ENCODE peak calls at places on chromosome 12, in seven cellular contexts. C is HTR-8/SVneo, Q is GM18507, Z is Peyer's patch, I is GM12892, B is GM12865, K is AG10803. U is an unnamed sample.

GRCh38 chr12:50088577-50089335 is 3.6 kb downstream of the SMARCD1 start:
- DNase-seq in B (peak), C (peak), I (no peak), K (no peak), Q (no peak), Z (peak), U (peak)

GRCh38 chr12:103470664-103471063 is 25.1 kb downstream of the C12orf42 start:
- DNase-seq in B (peak), K (no peak), C (no peak), Z (no peak), I (no peak), Q (no peak), U (no peak)

GRCh38 chr12:70849265-70849960 is 71.1 kb downstream of the PTPRR start:
- DNase-seq in I (no peak), K (peak), B (peak), C (peak), Q (no peak), Z (no peak), U (no peak)

GRCh38 chr12:12282761-12283160 is 15.9 kb upstream of the LRP6 start:
- DNase-seq in Q (no peak), K (peak), C (no peak), B (no peak), Z (no peak), I (no peak), U (peak)

GRCh38 chr12:48219635-48220034 is 16.5 kb upstream of the OR10AD1 start:
- DNase-seq in B (no peak), Q (no peak), I (no peak), K (peak), C (no peak), Z (no peak), U (no peak)

GRCh38 chr12:121819212-121819949 is 15.6 kb downstream of the SETD1B start:
- DNase-seq in Q (no peak), B (no peak), C (no peak), Z (no peak), I (no peak), K (no peak), U (no peak)

GRCh38 chr12:97167598-97167997 is 260.5 kb downstream of the NEDD1 start:
- DNase-seq in I (no peak), K (no peak), C (no peak), Q (no peak), Z (no peak), B (no peak), U (no peak)

GRCh38 chr12:65449400-65449799 is 170.9 kb downstream of the MSRB3 start:
- DNase-seq in B (no peak), K (peak), I (no peak), C (no peak), Z (no peak), Q (no peak), U (peak)

GRCh38 chr12:53235742-53236442 is 3.9 kb upstream of the RARG start:
- DNase-seq in K (no peak), Q (no peak), C (no peak), B (no peak), I (no peak), Z (no peak), U (no peak)

GRCh38 chr12:53735-54095 is 12.9 kb upstream of the IQSEC3 start:
- DNase-seq in C (no peak), I (no peak), Q (no peak), Z (no peak), B (no peak), K (no peak), U (no peak)

GRCh38 chr12:96883571-96883970 is 23.5 kb upstream of the NEDD1 start:
- DNase-seq in K (no peak), Z (no peak), C (no peak), B (no peak), Q (no peak), I (no peak), U (no peak)

GRCh38 chr12:108128221-108129016 is 669 bp upstream of the WSCD2 start:
- DNase-seq in K (no peak), C (no peak), Z (no peak), I (no peak), Q (no peak), B (no peak), U (no peak)

GRCh38 chr12:87274594-87275245 is 754.5 kb downstream of the C12orf50 start:
- DNase-seq in I (no peak), K (no peak), Q (peak), Z (no peak), B (peak), C (no peak), U (no peak)